ENCODE peak calls at places on chromosomes 12 and 14, in five cellular contexts. One of them, this sample, is unnamed.

GRCh38 chr12:13146539-13146938 is 43.1 kb upstream of the GSG1 start:
- DNase-seq in stimulated activated effector memory CD8-positive, alpha-beta T cell treated with anti-CD3 and anti-CD28 coated beads, Interleukin-12 subunit alpha, Interleukin-12 subunit beta, amount 100 ng/mL, for 72 hours: peak
- DNase-seq in neuronal stem cell: no peak
- DNase-seq in lower lobe of right lung: no peak
- DNase-seq in iPS DF 6.9: no peak
- DNase-seq in this sample: no peak

GRCh38 chr12:108881953-108882352 is 2.1 kb downstream of the DAO start:
- DNase-seq in neuronal stem cell: no peak
- DNase-seq in lower lobe of right lung: no peak
- DNase-seq in iPS DF 6.9: no peak
- DNase-seq in stimulated activated effector memory CD8-positive, alpha-beta T cell treated with anti-CD3 and anti-CD28 coated beads, Interleukin-12 subunit alpha, Interleukin-12 subunit beta, amount 100 ng/mL, for 72 hours: no peak
- DNase-seq in this sample: no peak

GRCh38 chr12:112148031-112148513 is 22.7 kb downstream of the TRAFD1 start:
- DNase-seq in neuronal stem cell: no peak
- DNase-seq in lower lobe of right lung: no peak
- DNase-seq in stimulated activated effector memory CD8-positive, alpha-beta T cell treated with anti-CD3 and anti-CD28 coated beads, Interleukin-12 subunit alpha, Interleukin-12 subunit beta, amount 100 ng/mL, for 72 hours: no peak
- DNase-seq in iPS DF 6.9: no peak
- DNase-seq in this sample: no peak

GRCh38 chr14:67276131-67276530 is 34.9 kb downstream of the PALS1 start:
- DNase-seq in iPS DF 6.9: no peak
- DNase-seq in stimulated activated effector memory CD8-positive, alpha-beta T cell treated with anti-CD3 and anti-CD28 coated beads, Interleukin-12 subunit alpha, Interleukin-12 subunit beta, amount 100 ng/mL, for 72 hours: no peak
- DNase-seq in lower lobe of right lung: no peak
- DNase-seq in neuronal stem cell: no peak
- DNase-seq in this sample: no peak

GRCh38 chr14:72644758-72645489 is 249.0 kb downstream of the DPF3 start:
- DNase-seq in stimulated activated effector memory CD8-positive, alpha-beta T cell treated with anti-CD3 and anti-CD28 coated beads, Interleukin-12 subunit alpha, Interleukin-12 subunit beta, amount 100 ng/mL, for 72 hours: peak
- DNase-seq in neuronal stem cell: no peak
- DNase-seq in lower lobe of right lung: no peak
- DNase-seq in iPS DF 6.9: no peak
- DNase-seq in this sample: no peak

GRCh38 chr14:68076451-68076850 is 256.9 kb downstream of the RAD51B start:
- DNase-seq in iPS DF 6.9: no peak
- DNase-seq in stimulated activated effector memory CD8-positive, alpha-beta T cell treated with anti-CD3 and anti-CD28 coated beads, Interleukin-12 subunit alpha, Interleukin-12 subunit beta, amount 100 ng/mL, for 72 hours: no peak
- DNase-seq in neuronal stem cell: no peak
- DNase-seq in lower lobe of right lung: no peak
- DNase-seq in this sample: no peak

GRCh38 chr14:92973265-92973797 is 50.4 kb downstream of the CHGA start:
- DNase-seq in iPS DF 6.9: peak
- DNase-seq in lower lobe of right lung: peak
- DNase-seq in stimulated activated effector memory CD8-positive, alpha-beta T cell treated with anti-CD3 and anti-CD28 coated beads, Interleukin-12 subunit alpha, Interleukin-12 subunit beta, amount 100 ng/mL, for 72 hours: peak
- DNase-seq in neuronal stem cell: peak
- DNase-seq in this sample: no peak

GRCh38 chr12:53994691-53995310 is 5.2 kb upstream of the HOXC9 start:
- DNase-seq in neuronal stem cell: no peak
- DNase-seq in stimulated activated effector memory CD8-positive, alpha-beta T cell treated with anti-CD3 and anti-CD28 coated beads, Interleukin-12 subunit alpha, Interleukin-12 subunit beta, amount 100 ng/mL, for 72 hours: no peak
- DNase-seq in iPS DF 6.9: no peak
- DNase-seq in lower lobe of right lung: no peak
- DNase-seq in this sample: no peak

GRCh38 chr14:100389497-100390104 is 66.5 kb downstream of the SLC25A47 start:
- DNase-seq in lower lobe of right lung: no peak
- DNase-seq in neuronal stem cell: no peak
- DNase-seq in stimulated activated effector memory CD8-positive, alpha-beta T cell treated with anti-CD3 and anti-CD28 coated beads, Interleukin-12 subunit alpha, Interleukin-12 subunit beta, amount 100 ng/mL, for 72 hours: no peak
- DNase-seq in iPS DF 6.9: no peak
- DNase-seq in this sample: no peak

This sample was measured in NK-92 treated with Interleukin-12 subunit alpha and Interleukin-12 subunit beta, amount 100 ng/mL, for 24 hours.